ENCODE peak calls at places on chromosomes 6 and 20, in eight cellular contexts. P, T, Z, C, F, W, K and J are unnamed samples.

GRCh38 chr20:57713505-57713903 is 3.7 kb upstream of the PMEPA1 start:
- DNase-seq in P (no peak), T (no peak), Z (no peak), C (no peak), F (peak), W (no peak), K (no peak), J (no peak)

GRCh38 chr6:29674008-29674407 is 6.9 kb downstream of the ZFP57 start:
- DNase-seq in P (no peak), T (no peak), Z (no peak), C (no peak), F (no peak), W (no peak), K (no peak), J (no peak)

GRCh38 chr20:51966296-51966971 is 164.1 kb upstream of the SALL4 start:
- DNase-seq in P (no peak), T (no peak), Z (peak), C (peak), F (no peak), W (peak), K (peak), J (no peak)

GRCh38 chr20:41837669-41838224 is 219.6 kb upstream of the CHD6 start:
- DNase-seq in P (no peak), T (no peak), Z (no peak), C (no peak), F (no peak), W (no peak), K (no peak), J (no peak)

GRCh38 chr6:121856296-121856695 is 420.9 kb downstream of the GJA1 start:
- DNase-seq in P (no peak), T (no peak), Z (no peak), C (no peak), F (no peak), W (no peak), K (no peak), J (no peak)

GRCh38 chr6:150093397-150093796 is 24.5 kb upstream of the ULBP3 start:
- DNase-seq in P (no peak), T (no peak), Z (no peak), C (no peak), F (no peak), W (no peak), K (no peak), J (no peak)

GRCh38 chr20:41347523-41348429 is 7.2 kb downstream of the LPIN3 start:
- DNase-seq in P (no peak), T (no peak), Z (no peak), C (peak), F (no peak), W (no peak), K (no peak), J (no peak)

GRCh38 chr6:23097569-23097968 is 528.2 kb downstream of the HDGFL1 start:
- DNase-seq in P (no peak), T (no peak), Z (no peak), C (no peak), F (no peak), W (no peak), K (no peak), J (no peak)

GRCh38 chr6:25787469-25787868 is 32.9 kb downstream of the SLC17A4 start:
- DNase-seq in P (no peak), T (no peak), Z (no peak), C (no peak), F (no peak), W (no peak), K (no peak), J (no peak)

GRCh38 chr6:14906621-14907020 is 339.2 kb upstream of the JARID2 start:
- DNase-seq in P (no peak), T (no peak), Z (no peak), C (no peak), F (no peak), W (no peak), K (no peak), J (no peak)

GRCh38 chr6:161869491-161869890 is 595.6 kb upstream of the AGPAT4 start:
- DNase-seq in P (no peak), T (no peak), Z (no peak), C (no peak), F (no peak), W (no peak), K (no peak), J (no peak)

GRCh38 chr20:36821964-36822437 is 48.4 kb upstream of the DSN1 start:
- DNase-seq in P (no peak), T (no peak), Z (no peak), C (no peak), F (peak), W (no peak), K (no peak), J (no peak)

GRCh38 chr20:58712116-58712822 is 19.7 kb downstream of the NPEPL1 start:
- DNase-seq in P (no peak), T (peak), Z (peak), C (no peak), F (no peak), W (no peak), K (peak), J (no peak)

GRCh38 chr20:49207071-49207470 is 12.1 kb upstream of the DDX27 start:
- DNase-seq in P (no peak), T (no peak), Z (peak), C (no peak), F (no peak), W (no peak), K (no peak), J (peak)

GRCh38 chr20:63232235-63233060 is 3.3 kb upstream of the BIRC7 start:
- DNase-seq in P (no peak), T (no peak), Z (no peak), C (no peak), F (peak), W (peak), K (no peak), J (no peak)

GRCh38 chr6:170222498-170223471 is 68.1 kb downstream of the DLL1 start:
- DNase-seq in P (no peak), T (peak), Z (peak), C (no peak), F (peak), W (no peak), K (peak), J (peak)

GRCh38 chr6:41546475-41546865 is 289 bp downstream of the FOXP4 start:
- DNase-seq in P (no peak), T (no peak), Z (no peak), C (no peak), F (peak), W (no peak), K (no peak), J (no peak)

GRCh38 chr20:23519556-23519955 is 28.6 kb downstream of the CST8 start:
- DNase-seq in P (no peak), T (no peak), Z (no peak), C (no peak), F (no peak), W (no peak), K (no peak), J (no peak)

GRCh38 chr6:16420715-16421461 is 182.5 kb downstream of the GMPR start:
- DNase-seq in P (peak), T (no peak), Z (no peak), C (no peak), F (no peak), W (no peak), K (no peak), J (no peak)

GRCh38 chr6:43833223-43833995 is 63.4 kb downstream of the VEGFA start:
- DNase-seq in P (no peak), T (no peak), Z (no peak), C (no peak), F (no peak), W (no peak), K (no peak), J (no peak)

GRCh38 chr6:48036316-48036715 is 74.7 kb downstream of the PTCHD4 start:
- DNase-seq in P (no peak), T (no peak), Z (no peak), C (no peak), F (no peak), W (no peak), K (no peak), J (no peak)

GRCh38 chr6:54718541-54719023 is 128.0 kb upstream of the FAM83B start:
- DNase-seq in P (no peak), T (no peak), Z (no peak), C (no peak), F (no peak), W (no peak), K (no peak), J (no peak)

GRCh38 chr6:40131675-40132074 is 197.4 kb upstream of the MOCS1 start:
- DNase-seq in P (no peak), T (no peak), Z (no peak), C (no peak), F (no peak), W (no peak), K (no peak), J (no peak)

GRCh38 chr6:109296305-109296915 is 85.9 kb downstream of the CD164 start:
- DNase-seq in P (no peak), T (no peak), Z (no peak), C (no peak), F (no peak), W (no peak), K (no peak), J (no peak)

GRCh38 chr20:4925842-4926530 is 75.3 kb downstream of the SLC23A2 start:
- DNase-seq in P (no peak), T (no peak), Z (no peak), C (no peak), F (no peak), W (no peak), K (peak), J (no peak)

GRCh38 chr6:164502838-164503237 is 806.6 kb downstream of the C6orf118 start:
- DNase-seq in P (peak), T (no peak), Z (no peak), C (no peak), F (no peak), W (no peak), K (no peak), J (no peak)

GRCh38 chr6:142802124-142802523 is 142.9 kb downstream of the HIVEP2 start:
- DNase-seq in P (no peak), T (no peak), Z (no peak), C (no peak), F (no peak), W (peak), K (no peak), J (no peak)

GRCh38 chr6:25035451-25036435 is 100.0 kb upstream of the RIPOR2 start:
- DNase-seq in P (no peak), T (no peak), Z (no peak), C (no peak), F (no peak), W (no peak), K (no peak), J (no peak)

GRCh38 chr6:83310046-83310445 is 116.9 kb downstream of the RWDD2A start:
- DNase-seq in P (no peak), T (no peak), Z (no peak), C (no peak), F (no peak), W (no peak), K (no peak), J (no peak)

GRCh38 chr6:158377866-158378265 is 65.6 kb downstream of the TULP4 start:
- DNase-seq in P (no peak), T (no peak), Z (no peak), C (no peak), F (no peak), W (no peak), K (no peak), J (no peak)

GRCh38 chr6:136103763-136104311 is 146.3 kb downstream of the MTFR2 start:
- DNase-seq in P (no peak), T (no peak), Z (peak), C (no peak), F (no peak), W (no peak), K (peak), J (no peak)

GRCh38 chr6:167140589-167141474 is 16.9 kb downstream of the GPR31 start:
- DNase-seq in P (no peak), T (no peak), Z (no peak), C (no peak), F (peak), W (no peak), K (no peak), J (no peak)

GRCh38 chr20:44017905-44018683 is 103.4 kb downstream of the TOX2 start:
- DNase-seq in P (no peak), T (no peak), Z (no peak), C (no peak), F (no peak), W (peak), K (peak), J (no peak)

GRCh38 chr6:53794720-53795253 is at the start of gene LRRC1:
- DNase-seq in P (peak), T (peak), Z (peak), C (peak), F (peak), W (peak), K (peak), J (peak)

GRCh38 chr6:165562421-165563090 is 100.5 kb downstream of the PDE10A start:
- DNase-seq in P (no peak), T (no peak), Z (no peak), C (no peak), F (no peak), W (no peak), K (no peak), J (no peak)

GRCh38 chr6:52576392-52577021 is 353 bp downstream of the TRAM2 start:
- DNase-seq in P (peak), T (peak), Z (peak), C (peak), F (peak), W (peak), K (peak), J (peak)

GRCh38 chr20:38278150-38278549 is 17.6 kb upstream of the KIAA1755 start:
- DNase-seq in P (no peak), T (peak), Z (no peak), C (no peak), F (no peak), W (no peak), K (peak), J (no peak)

GRCh38 chr6:36959555-36960250 is 5.2 kb downstream of the PI16 start:
- DNase-seq in P (no peak), T (no peak), Z (no peak), C (no peak), F (peak), W (no peak), K (no peak), J (peak)

GRCh38 chr20:52219441-52219840 is 27.9 kb upstream of the ZFP64 start:
- DNase-seq in P (no peak), T (no peak), Z (no peak), C (no peak), F (no peak), W (no peak), K (no peak), J (no peak)

GRCh38 chr6:31156647-31157046 is 955 bp downstream of the CCHCR1 start:
- DNase-seq in P (no peak), T (no peak), Z (no peak), C (no peak), F (no peak), W (no peak), K (peak), J (no peak)
- TF ChIP-seq POLR2A in P (no peak), T (no peak), Z (no peak), C (no peak), F (no peak), W (no peak), K (no peak), J (no peak)

DNA sequence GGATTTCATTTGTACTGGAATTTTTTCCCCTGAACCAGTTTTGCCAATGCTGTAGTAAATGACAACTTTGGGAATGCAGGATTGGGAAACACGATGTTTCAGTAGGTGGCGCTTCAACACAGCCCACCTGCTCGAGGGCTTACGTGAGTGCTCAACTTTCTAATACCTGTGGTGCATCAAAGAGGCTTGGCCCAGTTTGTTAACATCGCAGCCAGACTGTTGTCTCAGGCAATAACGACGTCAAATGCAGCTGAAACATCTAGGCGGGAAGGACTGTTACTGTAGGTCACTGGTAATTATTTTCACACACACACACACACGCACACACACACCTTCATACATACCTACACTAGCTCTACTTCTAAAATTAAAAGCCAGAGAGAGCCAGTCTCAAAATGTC is 815.5 kb upstream of the SLC35B3 start:
- DNase-seq in P (no peak), T (no peak), Z (peak), C (no peak), F (no peak), W (peak), K (no peak), J (no peak)
- TF ChIP-seq POLR2AphosphoS5 in P (no peak), T (no peak), Z (no peak), C (no peak), F (no peak), W (no peak), K (no peak), J (no peak)

DNA sequence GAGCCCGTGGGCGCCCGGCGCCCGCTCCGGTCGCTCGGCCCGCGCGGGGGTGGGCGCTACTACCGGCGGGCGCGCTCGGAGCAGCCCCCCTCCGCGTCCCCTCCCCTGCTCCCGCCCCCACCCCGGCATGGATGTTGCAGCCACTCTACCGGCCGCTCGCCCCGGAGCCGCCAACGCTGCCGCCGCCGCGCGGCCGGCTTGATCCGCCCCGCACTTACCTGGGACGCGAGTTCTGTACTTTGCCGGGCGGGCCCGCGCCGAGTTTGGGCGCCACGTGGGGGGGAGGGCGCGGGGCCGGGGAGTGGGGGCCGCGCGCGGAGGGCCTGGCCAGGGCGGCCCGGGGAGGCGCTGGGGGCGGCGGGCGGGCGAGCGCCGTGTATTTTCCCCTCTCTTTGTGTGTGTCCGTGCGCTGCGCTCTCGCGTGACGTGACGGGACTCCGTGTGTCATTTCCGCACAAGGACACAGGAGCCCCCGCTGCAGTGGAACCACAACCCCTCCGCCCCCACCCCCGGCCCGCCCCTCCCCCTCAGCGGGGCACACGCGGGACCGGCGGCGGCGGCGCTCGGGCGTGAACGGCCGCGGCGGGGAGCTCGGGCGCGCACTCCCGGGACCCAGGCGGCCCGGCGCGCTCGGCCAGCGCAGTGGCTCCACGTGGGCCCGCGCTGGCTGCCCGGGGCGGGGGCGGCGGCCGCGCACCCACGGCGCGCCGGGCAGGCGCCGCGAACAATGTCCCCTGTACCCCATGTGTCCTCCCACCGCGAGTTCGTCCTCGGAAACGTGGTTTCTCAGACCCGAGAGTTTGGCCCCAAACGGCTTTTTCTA is at the start of gene BEND3:
- DNase-seq in P (no peak), T (no peak), Z (no peak), C (no peak), F (peak), W (no peak), K (peak), J (peak)
- TF ChIP-seq POLR2A in P (peak), T (no peak), Z (peak), C (peak), F (no peak), W (no peak), K (no peak), J (no peak)

DNA sequence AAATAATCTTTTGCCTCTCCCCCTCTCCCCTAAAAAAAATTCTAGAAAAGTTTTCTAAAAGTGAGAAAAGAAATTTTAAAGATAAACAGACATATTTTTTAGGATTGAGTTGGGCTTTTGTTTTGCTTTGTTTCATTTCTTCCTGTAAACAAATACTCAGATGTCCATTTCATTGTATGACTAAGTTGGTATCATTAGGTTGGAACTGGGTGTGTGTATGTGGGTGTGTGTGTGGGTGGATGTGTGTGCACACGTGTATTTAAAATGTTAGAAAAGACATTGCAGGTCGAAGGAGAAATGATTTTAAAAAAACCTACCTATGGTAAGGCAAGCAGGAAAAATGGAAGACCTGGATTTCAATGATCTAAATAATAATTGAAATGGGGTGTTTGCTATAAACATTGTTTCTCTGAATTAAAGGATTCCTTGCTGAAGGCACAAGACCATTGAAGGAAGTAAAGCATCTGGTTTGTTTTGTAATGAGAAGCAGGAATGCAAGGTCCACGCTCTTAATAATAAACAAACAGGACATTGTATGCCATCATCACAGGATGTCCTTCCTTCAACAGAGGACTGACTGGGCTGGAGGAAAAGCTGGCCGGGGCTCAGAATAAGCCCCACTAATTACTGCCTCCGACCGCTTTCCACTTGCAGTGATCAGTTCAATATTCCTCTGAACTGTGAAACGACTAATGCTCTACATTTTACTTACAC is 1.0 kb upstream of the PRDM1 start:
- DNase-seq in P (no peak), T (no peak), Z (no peak), C (no peak), F (no peak), W (no peak), K (no peak), J (no peak)
- TF ChIP-seq POLR2AphosphoS5 in P (no peak), T (no peak), Z (no peak), C (no peak), F (no peak), W (no peak), K (no peak), J (no peak)

GRCh38 chr6:13575377-13575775 is 975 bp downstream of the SIRT5 start:
- DNase-seq in P (no peak), T (no peak), Z (no peak), C (no peak), F (no peak), W (no peak), K (no peak), J (no peak)

GRCh38 chr6:13574571-13575376 is at the start of gene SIRT5:
- DNase-seq in P (peak), T (peak), Z (peak), C (peak), F (peak), W (peak), K (peak), J (peak)

GRCh38 chr6:13573255-13573654 is 1.1 kb upstream of the SIRT5 start:
- DNase-seq in P (no peak), T (no peak), Z (no peak), C (no peak), F (no peak), W (no peak), K (no peak), J (no peak)

GRCh38 chr6:13573669-13574110 is 711 bp upstream of the SIRT5 start:
- DNase-seq in P (no peak), T (no peak), Z (no peak), C (no peak), F (no peak), W (peak), K (peak), J (peak)

DNA sequence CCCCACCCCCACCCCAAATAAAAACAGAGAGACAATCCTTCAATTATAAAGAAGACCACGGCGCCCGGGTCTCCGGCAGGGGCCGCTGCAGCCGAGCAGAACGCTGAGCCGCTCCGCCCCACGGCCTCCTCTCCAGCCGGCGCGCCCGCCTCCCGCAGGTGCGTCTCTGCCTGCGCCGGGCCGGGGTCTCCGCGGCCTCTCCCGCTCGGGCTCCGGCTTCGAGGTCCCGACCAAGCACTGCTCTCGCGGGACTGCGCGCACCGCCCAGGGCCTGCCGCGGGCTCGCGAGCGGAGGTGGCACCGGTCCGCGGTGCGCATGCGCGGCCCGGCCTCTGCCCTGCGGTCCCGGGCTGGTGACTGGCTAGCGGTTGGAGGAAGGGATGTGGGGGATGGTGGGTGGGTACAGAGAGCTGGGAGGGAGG is 241 bp upstream of the SIRT5 start:
- DNase-seq in P (peak), T (peak), Z (peak), C (peak), F (peak), W (peak), K (peak), J (peak)
- TF ChIP-seq POLR2A in P (peak), T (no peak), Z (peak), C (peak), F (peak), W (peak), K (no peak), J (peak)